ENCODE peak calls at places on chromosomes 7 and 10, in nine cellular contexts. K is bronchial epithelial cell; V is left ventricle myocardium inferior; E is cardiac muscle cell; U is A549; Q is brain microvascular endothelial cell; G is psoas muscle; Y is CD8-positive, alpha-beta T cell; H is right lobe of liver. D is an unnamed sample.
A peak's percentile ranks its signal among the peaks of the same experiment; 100 is the strongest.

GRCh38 chr7:98212532-98213041 is 1.3 kb downstream of the BHLHA15 start:
- DNase-seq in K (no peak), V (no peak), E (no peak), U (no peak), Q (no peak), G (no peak), Y (no peak), H (peak; percentile 32), D (peak; percentile 88)

GRCh38 chr10:60810437-60811182 is 32.3 kb downstream of the CDK1 start:
- DNase-seq in K (peak; percentile 49), V (no peak), E (peak; percentile 34), U (peak; percentile 9), Q (peak; percentile 48), G (no peak), Y (no peak), H (no peak), D (no peak)

GRCh38 chr7:1941464-1942025 is 271.5 kb downstream of the ELFN1 start:
- DNase-seq in K (no peak), V (peak; percentile 14), E (peak; percentile 27), U (no peak), Q (no peak), G (peak; percentile 6), Y (no peak), H (no peak), D (peak; percentile 49)

GRCh38 chr10:60963441-60964256 is 19.7 kb upstream of the RHOBTB1 start:
- DNase-seq in K (peak; percentile 78), V (no peak), E (no peak), U (no peak), Q (peak; percentile 43), G (no peak), Y (no peak), H (no peak), D (no peak)

GRCh38 chr7:136998495-136998894 is 130.0 kb downstream of the CHRM2 start:
- DNase-seq in K (no peak), V (no peak), E (no peak), U (no peak), Q (peak; percentile 20), G (no peak), Y (no peak), H (no peak), D (no peak)

GRCh38 chr7:13627455-13627854 is 362.0 kb downstream of the ETV1 start:
- DNase-seq in K (peak; percentile 34), V (no peak), E (no peak), U (no peak), Q (no peak), G (no peak), Y (no peak), H (no peak), D (no peak)

GRCh38 chr10:119190353-119190752 is 11.7 kb upstream of the PRDX3 start:
- DNase-seq in K (peak; percentile 99), V (no peak), E (no peak), U (peak; percentile 86), Q (peak; percentile 96), G (no peak), Y (no peak), H (no peak), D (no peak)

GRCh38 chr10:79417266-79417665 is 28.2 kb downstream of the ZCCHC24 start:
- DNase-seq in K (no peak), V (peak; percentile 7), E (no peak), U (no peak), Q (no peak), G (peak; percentile 8), Y (no peak), H (no peak), D (no peak)

GRCh38 chr7:2529161-2530075 is 9.8 kb downstream of the LFNG start:
- DNase-seq in K (no peak), V (peak; percentile 73), E (no peak), U (peak; percentile 60), Q (no peak), G (peak; percentile 72), Y (no peak), H (no peak), D (peak; percentile 84)

GRCh38 chr7:135798104-135798503 is 49.5 kb upstream of the FAM180A start:
- DNase-seq in K (no peak), V (no peak), E (no peak), U (no peak), Q (no peak), G (no peak), Y (no peak), H (no peak), D (no peak)

GRCh38 chr7:23026164-23026563 is 12.2 kb upstream of the HYCC1 start:
- DNase-seq in K (peak; percentile 53), V (no peak), E (no peak), U (no peak), Q (no peak), G (no peak), Y (no peak), H (no peak), D (no peak)

GRCh38 chr7:33258561-33258960 is 129.2 kb downstream of the BBS9 start:
- DNase-seq in K (no peak), V (no peak), E (no peak), U (no peak), Q (peak; percentile 8), G (no peak), Y (no peak), H (no peak), D (no peak)

GRCh38 chr7:16028651-16029050 is 342.2 kb upstream of the MEOX2 start:
- DNase-seq in K (no peak), V (no peak), E (no peak), U (no peak), Q (no peak), G (no peak), Y (no peak), H (no peak), D (no peak)

GRCh38 chr10:44161196-44161595 is 223.7 kb downstream of the CXCL12 start:
- DNase-seq in K (no peak), V (no peak), E (no peak), U (no peak), Q (no peak), G (no peak), Y (no peak), H (no peak), D (no peak)

GRCh38 chr10:50367732-50368131 is 116.4 kb upstream of the ASAH2 start:
- DNase-seq in K (peak; percentile 26), V (no peak), E (peak; percentile 55), U (peak; percentile 58), Q (peak; percentile 57), G (no peak), Y (no peak), H (no peak), D (no peak)
- TF ChIP-seq CTCF in K (peak; percentile 27), V (peak; percentile 44), E (peak; percentile 60), U (peak; percentile 47), Q (peak; percentile 64), G (peak; percentile 18), Y (no peak), H (peak; percentile 58), D (no peak)

GRCh38 chr7:114416089-114416990 is 1.7 kb downstream of the FOXP2 start:
- DNase-seq in K (peak; percentile 60), V (no peak), E (no peak), U (no peak), Q (no peak), G (no peak), Y (no peak), H (no peak), D (no peak)
- H3K4me3 ChIP-seq in K (no peak overlapping the region), V (peak overlapping the region; percentile 51), E (no peak overlapping the region), U (no peak overlapping the region), Q (no peak overlapping the region), G (peak overlapping the region; percentile 57), Y (no peak overlapping the region), H (peak overlapping the region; percentile 52), D (no peak overlapping the region)

GRCh38 chr10:47019546-47019945 is 108.3 kb downstream of the PTPN20 start:
- DNase-seq in K (no peak), V (no peak), E (no peak), U (no peak), Q (no peak), G (no peak), Y (no peak), H (no peak), D (no peak)

GRCh38 chr10:47012214-47012613 is 101.0 kb downstream of the PTPN20 start:
- DNase-seq in K (no peak), V (no peak), E (no peak), U (no peak), Q (no peak), G (no peak), Y (no peak), H (no peak), D (no peak)

GRCh38 chr10:47016564-47016963 is 105.3 kb downstream of the PTPN20 start:
- DNase-seq in K (no peak), V (no peak), E (no peak), U (no peak), Q (no peak), G (no peak), Y (no peak), H (no peak), D (no peak)

GRCh38 chr10:47013469-47014169 is 102.4 kb downstream of the PTPN20 start:
- DNase-seq in K (no peak), V (no peak), E (no peak), U (no peak), Q (no peak), G (peak; percentile 48), Y (no peak), H (no peak), D (no peak)

DNA sequence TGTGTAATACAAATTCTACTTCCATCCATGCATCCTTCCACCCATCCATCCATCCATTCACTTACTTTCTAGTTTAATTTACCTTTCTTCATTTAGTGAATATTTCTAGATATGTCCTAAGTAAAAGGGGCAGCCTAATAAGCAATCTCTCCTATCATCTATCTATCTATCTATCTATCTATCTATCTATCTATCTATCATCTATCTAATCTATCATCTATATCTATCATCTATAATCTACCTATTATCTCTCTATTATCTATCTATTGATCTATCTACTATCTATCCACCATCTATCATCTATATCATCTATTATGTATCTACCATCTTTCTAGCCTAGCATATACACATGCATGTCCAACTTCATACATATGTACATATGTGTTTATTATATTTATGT is 104.2 kb downstream of the PTPN20 start:
- DNase-seq in K (no peak), V (no peak), E (no peak), U (no peak), Q (no peak), G (no peak), Y (no peak), H (no peak), D (no peak)
- TF ChIP-seq CTCF in K (no peak), V (no peak), E (no peak), U (no peak), Q (no peak), G (no peak), Y (no peak), H (no peak), D (no peak)

GRCh38 chr7:158030071-158030470 is 557.6 kb downstream of the PTPRN2 start:
- DNase-seq in K (no peak), V (no peak), E (no peak), U (no peak), Q (no peak), G (no peak), Y (no peak), H (no peak), D (no peak)

GRCh38 chr7:158029431-158029938 is 558.1 kb downstream of the PTPRN2 start:
- DNase-seq in K (no peak), V (no peak), E (no peak), U (no peak), Q (no peak), G (no peak), Y (no peak), H (no peak), D (no peak)

GRCh38 chr7:158030566-158030965 is 557.1 kb downstream of the PTPRN2 start:
- DNase-seq in K (no peak), V (no peak), E (no peak), U (no peak), Q (no peak), G (no peak), Y (no peak), H (no peak), D (no peak)

GRCh38 chr7:158033196-158033595 is 554.4 kb downstream of the PTPRN2 start:
- DNase-seq in K (no peak), V (no peak), E (no peak), U (no peak), Q (no peak), G (no peak), Y (no peak), H (no peak), D (no peak)

GRCh38 chr7:158031820-158032424 is 555.7 kb downstream of the PTPRN2 start:
- DNase-seq in K (no peak), V (no peak), E (no peak), U (no peak), Q (no peak), G (no peak), Y (no peak), H (no peak), D (no peak)
- H3K4me3 ChIP-seq in K (no peak overlapping the region), V (no peak overlapping the region), E (no peak overlapping the region), U (no peak overlapping the region), Q (no peak overlapping the region), G (no peak overlapping the region), Y (no peak overlapping the region), H (no peak overlapping the region), D (no peak overlapping the region)

D was measured in pancreas.